ENCODE peak calls at places on chromosome 6, in eight cellular contexts. X is colonic mucosa, O is fibroblast of lung, B is cardiac muscle cell, H is H1, L is caudate nucleus, G is suprapubic skin, N is A549. J is an unnamed sample.

GRCh38 chr6:117267766-117268534 is 2.6 kb downstream of the VGLL2 start:
- DNase-seq in X (no peak), O (no peak), B (no peak), H (no peak), L (no peak), G (no peak), N (no peak), J (no peak)

GRCh38 chr6:34362909-34363713 is 29.4 kb downstream of the NUDT3 start:
- DNase-seq in X (no peak), O (no peak), B (no peak), H (no peak), L (no peak), G (no peak), N (no peak), J (no peak)

GRCh38 chr6:33049323-33049722 is 24.1 kb downstream of the HLA-DPA1 start:
- DNase-seq in X (no peak), O (no peak), B (no peak), H (no peak), L (no peak), G (no peak), N (no peak), J (no peak)

GRCh38 chr6:152529364-152529763 is 107.8 kb downstream of the SYNE1 start:
- DNase-seq in X (no peak), O (no peak), B (no peak), H (no peak), L (no peak), G (no peak), N (no peak), J (no peak)

GRCh38 chr6:96521267-96521624 is 360 bp upstream of the UFL1 start:
- DNase-seq in X (no peak), O (no peak), B (no peak), H (no peak), L (no peak), G (no peak), N (no peak), J (no peak)

GRCh38 chr6:56246941-56247653 is at the start of gene COL21A1:
- DNase-seq in X (peak; percentile 31), O (peak; percentile 45), B (peak; percentile 60), H (peak; percentile 75), L (no peak), G (peak; percentile 64), N (peak; percentile 24), J (peak; percentile 42)

GRCh38 chr6:30518505-30518850 is 29.2 kb downstream of the HLA-E start:
- DNase-seq in X (no peak), O (no peak), B (no peak), H (no peak), L (no peak), G (no peak), N (no peak), J (no peak)

GRCh38 chr6:168126566-168127383 is 47.8 kb upstream of the FRMD1 start:
- DNase-seq in X (peak; percentile 13), O (no peak), B (no peak), H (no peak), L (no peak), G (peak; percentile 46), N (no peak), J (no peak)

GRCh38 chr6:170480045-170480714 is 72.9 kb downstream of the PSMB1 start:
- DNase-seq in X (no peak), O (peak; percentile 34), B (peak; percentile 63), H (peak; percentile 2), L (no peak), G (no peak), N (no peak), J (no peak)

GRCh38 chr6:26026833-26027490 is 60.3 kb upstream of the HFE start:
- DNase-seq in X (peak; percentile 99), O (peak; percentile 97), B (peak; percentile 94), H (peak; percentile 85), L (peak; percentile 35), G (peak; percentile 93), N (peak; percentile 96), J (peak; percentile 95)

GRCh38 chr6:28944412-28945006 is 20.7 kb upstream of the TRIM27 start:
- DNase-seq in X (peak; percentile 73), O (peak; percentile 89), B (peak; percentile 86), H (peak; percentile 59), L (peak; percentile 4), G (no peak), N (peak; percentile 79), J (peak; percentile 64)

GRCh38 chr6:144544266-144544830 is 259.2 kb downstream of the UTRN start:
- DNase-seq in X (no peak), O (no peak), B (no peak), H (no peak), L (no peak), G (no peak), N (no peak), J (no peak)

GRCh38 chr6:26336355-26337198 is 28.4 kb upstream of the BTN3A2 start:
- DNase-seq in X (no peak), O (peak; percentile 71), B (peak; percentile 60), H (no peak), L (no peak), G (no peak), N (no peak), J (peak; percentile 67)

GRCh38 chr6:5279891-5280338 is 18.6 kb downstream of the FARS2 start:
- DNase-seq in X (no peak), O (no peak), B (no peak), H (no peak), L (no peak), G (no peak), N (no peak), J (no peak)

GRCh38 chr6:63477422-63478040 is 94.7 kb upstream of the LOC128125822 start:
- DNase-seq in X (no peak), O (no peak), B (no peak), H (no peak), L (no peak), G (no peak), N (peak; percentile 53), J (no peak)

DNA sequence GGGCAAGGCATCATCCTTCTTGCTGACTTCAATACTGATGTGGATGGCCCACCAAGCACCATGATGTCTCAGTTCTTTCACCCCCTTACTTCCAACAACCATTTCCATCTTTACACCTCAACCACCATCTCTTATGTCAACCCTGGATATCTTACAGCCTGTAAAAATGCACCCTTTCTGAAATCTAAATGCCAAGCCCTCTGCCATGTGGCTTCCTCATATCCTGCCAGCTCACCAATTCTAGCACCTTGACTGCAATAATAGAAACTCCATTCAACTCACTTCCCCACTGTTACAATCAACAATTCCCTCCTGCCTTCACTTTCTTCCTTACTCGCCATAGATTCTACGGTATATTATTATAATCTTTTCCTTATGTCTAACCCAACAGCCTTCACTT is 57.9 kb downstream of the LY86 start:
- DNase-seq in X (no peak), O (no peak), B (no peak), H (no peak), L (no peak), G (no peak), N (no peak), J (no peak)
- H3K27ac ChIP-seq in X (no peak overlapping the region), O (no peak overlapping the region), B (no peak overlapping the region), H (no peak overlapping the region), L (no peak overlapping the region), G (no peak overlapping the region), N (no peak overlapping the region), J (no peak overlapping the region)

GRCh38 chr6:111563581-111563980 is 42.1 kb downstream of the TRAF3IP2 start:
- DNase-seq in X (no peak), O (no peak), B (no peak), H (no peak), L (no peak), G (no peak), N (no peak), J (no peak)

GRCh38 chr6:111562271-111562670 is 43.4 kb downstream of the TRAF3IP2 start:
- DNase-seq in X (no peak), O (no peak), B (no peak), H (no peak), L (no peak), G (no peak), N (no peak), J (no peak)

GRCh38 chr6:111556004-111556403 is 49.7 kb downstream of the TRAF3IP2 start:
- DNase-seq in X (no peak), O (no peak), B (no peak), H (no peak), L (no peak), G (no peak), N (no peak), J (no peak)

GRCh38 chr6:111558690-111559192 is 46.9 kb downstream of the TRAF3IP2 start:
- DNase-seq in X (no peak), O (no peak), B (no peak), H (no peak), L (no peak), G (no peak), N (no peak), J (no peak)

DNA sequence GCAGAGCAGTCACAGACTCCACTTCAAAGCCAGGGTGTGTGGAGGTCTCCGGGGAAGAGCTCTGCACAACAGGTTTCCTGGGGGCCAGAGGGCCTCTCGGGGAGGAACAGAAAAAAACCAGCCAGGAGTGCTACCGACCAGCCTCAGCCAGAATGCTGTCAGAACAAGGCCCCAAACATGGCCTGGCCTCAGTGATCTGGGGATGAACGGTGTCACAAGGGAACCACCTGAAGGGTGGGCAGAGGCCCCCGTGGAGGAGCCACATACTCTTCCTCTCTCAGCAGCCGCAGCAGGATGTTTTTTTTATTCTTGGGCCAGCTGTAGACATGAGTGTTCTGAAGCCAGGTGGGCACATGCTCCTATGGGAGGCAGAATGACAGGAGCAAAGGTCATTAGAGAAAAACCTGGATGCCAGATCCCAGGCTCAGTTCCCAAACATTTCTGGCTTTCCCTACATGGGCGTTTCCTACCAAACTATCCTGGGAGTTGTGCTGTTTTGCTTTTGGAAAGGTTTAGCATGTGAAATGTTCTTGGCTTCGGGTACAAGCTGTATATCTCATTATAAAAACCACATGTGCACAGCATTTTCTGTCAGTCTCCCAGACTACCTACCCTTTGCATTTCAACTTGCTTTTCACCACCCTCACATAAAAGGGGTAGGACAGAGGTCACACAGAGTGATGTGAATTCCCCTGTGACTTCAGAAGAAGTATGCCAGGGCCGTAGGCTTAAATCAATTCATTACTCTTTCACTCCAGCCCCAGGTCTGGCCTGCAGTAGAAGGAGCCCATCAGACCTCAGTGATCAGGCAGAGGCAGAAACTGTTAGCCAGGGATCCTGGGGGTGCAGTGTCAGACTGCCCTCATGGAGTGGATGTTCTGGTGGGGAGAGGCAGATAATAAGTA is 46.2 kb downstream of the TRAF3IP2 start:
- DNase-seq in X (peak; percentile 32), O (peak; percentile 93), B (peak; percentile 66), H (no peak), L (no peak), G (no peak), N (no peak), J (no peak)
- H3K27ac ChIP-seq in X (peak overlapping the region; percentile 8), O (peak overlapping the region; percentile 37), B (peak overlapping the region; percentile 71), H (no peak overlapping the region), L (peak overlapping the region; percentile 47), G (peak overlapping the region; percentile 49), N (no peak overlapping the region), J (no peak overlapping the region)

GRCh38 chr6:157519255-157520116 is 138.5 kb downstream of the ZDHHC14 start:
- DNase-seq in X (no peak), O (no peak), B (no peak), H (no peak), L (no peak), G (no peak), N (no peak), J (no peak)
- H3K27ac ChIP-seq in X (no peak overlapping the region), O (no peak overlapping the region), B (no peak overlapping the region), H (no peak overlapping the region), L (no peak overlapping the region), G (peak overlapping the region; percentile 65), N (no peak overlapping the region), J (no peak overlapping the region)

DNA sequence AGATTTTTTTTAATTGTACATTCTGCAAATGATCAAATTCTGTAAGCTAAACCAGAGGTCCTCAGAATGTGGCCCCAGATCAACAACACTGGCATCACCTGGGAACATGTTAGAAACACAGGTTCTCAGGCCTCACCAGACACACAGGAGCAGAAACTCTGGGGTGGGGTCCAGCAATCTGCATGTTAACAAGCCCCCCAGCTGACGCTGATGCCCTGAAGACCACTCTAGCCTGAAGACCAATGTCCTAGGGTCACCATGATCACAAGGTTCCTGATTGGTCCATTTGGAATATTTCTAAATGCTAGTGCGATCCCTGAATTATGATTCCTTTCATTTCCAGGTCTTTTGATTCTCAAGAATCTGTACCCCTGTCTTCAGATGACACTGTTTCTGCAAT is 2.4 kb upstream of the LY86 start:
- DNase-seq in X (no peak), O (no peak), B (no peak), H (no peak), L (no peak), G (no peak), N (no peak), J (no peak)
- H3K27ac ChIP-seq in X (no peak overlapping the region), O (no peak overlapping the region), B (no peak overlapping the region), H (no peak overlapping the region), L (no peak overlapping the region), G (no peak overlapping the region), N (no peak overlapping the region), J (no peak overlapping the region)

J was measured in PC-9.